ENCODE peak calls at places on chromosome 18, in four cellular contexts. L, T, Y and Z are unnamed samples.

GRCh38 chr18:24672165-24672950 is 211.9 kb downstream of the HRH4 start:
- DNase-seq in Y (no peak), L (no peak), T (no peak), Z (no peak)

GRCh38 chr18:39911716-39912115 is 2043.3 kb upstream of the PIK3C3 start:
- DNase-seq in Y (no peak), T (no peak), L (no peak), Z (no peak)

GRCh38 chr18:23529597-23529996 is 26.3 kb downstream of the RMC1 start:
- DNase-seq in Y (no peak), L (peak; percentile 33), T (no peak), Z (no peak)

GRCh38 chr18:21049306-21049705 is 62.3 kb downstream of the ROCK1 start:
- DNase-seq in T (no peak), Y (no peak), L (no peak), Z (no peak)

GRCh38 chr18:76252880-76253279 is 242.2 kb downstream of the ZNF516 start:
- DNase-seq in L (no peak), Y (no peak), T (no peak), Z (no peak)

GRCh38 chr18:34959211-34959829 is 81.9 kb upstream of the MAPRE2 start:
- DNase-seq in T (no peak), L (no peak), Y (no peak), Z (no peak)

GRCh38 chr18:13217466-13217961 is 1.0 kb upstream of the LDLRAD4 start:
- DNase-seq in T (no peak), L (no peak), Y (peak; percentile 46), Z (no peak)

GRCh38 chr18:67590571-67591141 is 74.1 kb upstream of the DSEL start:
- DNase-seq in Y (no peak), L (no peak), T (no peak), Z (no peak)

GRCh38 chr18:36711813-36712444 is 116.9 kb downstream of the TPGS2 start:
- DNase-seq in T (no peak), L (peak; percentile 2), Y (no peak), Z (no peak)

GRCh38 chr18:24735504-24736243 is 275.2 kb downstream of the HRH4 start:
- DNase-seq in Y (no peak), L (no peak), T (no peak), Z (no peak)

GRCh38 chr18:57122906-57123510 is 23.9 kb upstream of the BOD1L2 start:
- DNase-seq in T (no peak), Y (no peak), L (no peak), Z (no peak)

GRCh38 chr18:37742436-37742835 is 176.8 kb upstream of the CELF4 start:
- DNase-seq in Y (no peak), T (no peak), L (no peak), Z (no peak)

GRCh38 chr18:79523221-79523737 is 127.5 kb downstream of the NFATC1 start:
- DNase-seq in T (no peak), Y (no peak), L (no peak), Z (peak; percentile 6)

GRCh38 chr18:22174341-22175148 is 5.2 kb downstream of the GATA6 start:
- DNase-seq in L (no peak), Y (no peak), T (no peak), Z (no peak)

GRCh38 chr18:34661464-34662087 is 48.5 kb upstream of the DTNA start:
- DNase-seq in L (peak; percentile 41), Y (no peak), T (no peak), Z (no peak)

GRCh38 chr18:62713651-62714247 is 1.6 kb upstream of the PHLPP1 start:
- DNase-seq in T (no peak), Y (no peak), L (no peak), Z (no peak)

GRCh38 chr18:23828426-23828825 is 139.2 kb downstream of the LAMA3 start:
- DNase-seq in T (no peak), L (no peak), Y (no peak), Z (no peak)

GRCh38 chr18:23545247-23545789 is 41.0 kb downstream of the NPC1 start:
- DNase-seq in Y (no peak), L (no peak), T (no peak), Z (no peak)

GRCh38 chr18:55100817-55101457 is 141.7 kb upstream of the CCDC68 start:
- DNase-seq in Y (no peak), T (no peak), L (no peak), Z (no peak)

GRCh38 chr18:10377956-10378355 is 76.5 kb upstream of the APCDD1 start:
- DNase-seq in L (no peak), Y (no peak), T (no peak), Z (no peak)

GRCh38 chr18:21672868-21673267 is 31.7 kb downstream of the ABHD3 start:
- DNase-seq in Y (peak; percentile 5), L (peak; percentile 65), T (no peak), Z (no peak)

GRCh38 chr18:44819944-44820510 is 139.3 kb downstream of the SETBP1 start:
- DNase-seq in L (no peak), T (no peak), Y (no peak), Z (no peak)

GRCh38 chr18:73646772-73647171 is 500.9 kb downstream of the FBXO15 start:
- DNase-seq in Y (no peak), L (no peak), T (no peak), Z (no peak)

GRCh38 chr18:34153711-34154110 is 71.0 kb downstream of the NOL4 start:
- DNase-seq in L (peak; percentile 5), Y (no peak), T (peak; percentile 13), Z (no peak)

GRCh38 chr18:6022089-6022444 is 126.7 kb upstream of the TMEM200C start:
- DNase-seq in T (no peak), Y (no peak), L (no peak), Z (no peak)

GRCh38 chr18:5970032-5970431 is 74.7 kb upstream of the TMEM200C start:
- DNase-seq in L (no peak), T (no peak), Y (no peak), Z (no peak)

GRCh38 chr18:48809365-48809764 is 141.4 kb downstream of the SMAD7 start:
- DNase-seq in T (no peak), Y (no peak), L (no peak), Z (no peak)

GRCh38 chr18:73848656-73849055 is 299.0 kb downstream of the FBXO15 start:
- DNase-seq in L (no peak), Y (no peak), T (no peak), Z (no peak)

GRCh38 chr18:62131305-62131909 is 55.4 kb downstream of the PIGN start:
- DNase-seq in T (peak; percentile 7), Y (peak; percentile 39), L (peak; percentile 10), Z (no peak)

GRCh38 chr18:36424741-36425142 is 127.2 kb downstream of the FHOD3 start:
- DNase-seq in T (no peak), Y (no peak), L (no peak), Z (no peak)

GRCh38 chr18:52615943-52616342 is 275.9 kb downstream of the DCC start:
- DNase-seq in T (peak; percentile 9), Y (no peak), L (no peak), Z (no peak)

GRCh38 chr18:60966876-60967275 is 366.4 kb upstream of the CDH20 start:
- DNase-seq in T (no peak), Y (no peak), L (no peak), Z (no peak)

GRCh38 chr18:50819727-50820378 is at the start of gene MRO:
- DNase-seq in T (no peak), L (peak; percentile 41), Y (peak; percentile 75), Z (peak; percentile 70)
- TF ChIP-seq POLR2AphosphoS5 in T (no peak), L (no peak), Y (peak; percentile 76), Z (peak; percentile 56)

GRCh38 chr18:58178476-58178875 is 134.4 kb downstream of the NEDD4L start:
- DNase-seq in Y (no peak), T (no peak), L (no peak), Z (no peak)
- H3K36me3 ChIP-seq in Y (no peaks in the 10 kb centered on the region), T (no peaks in the 10 kb centered on the region), L (no peaks in the 10 kb centered on the region), Z (no peaks in the 10 kb centered on the region)

DNA sequence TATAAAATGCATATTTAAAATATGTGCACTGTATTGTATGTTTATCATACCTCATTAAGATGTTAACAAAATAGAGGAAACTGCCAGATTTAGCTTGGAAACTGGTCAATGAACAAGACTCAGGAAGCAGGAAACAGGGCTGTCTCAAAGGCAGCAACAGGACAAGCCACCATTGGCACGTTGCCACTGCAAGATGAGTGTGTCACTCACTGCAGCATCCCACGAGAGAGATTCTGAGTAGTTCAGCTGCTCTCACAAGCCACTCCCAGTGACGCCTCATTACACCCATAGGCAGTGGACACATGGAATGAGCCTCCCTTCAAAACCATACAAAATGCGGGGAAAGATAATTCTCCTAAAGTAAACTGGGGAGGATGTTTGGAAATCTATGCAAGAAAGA is 181.8 kb upstream of the DLGAP1 start:
- DNase-seq in Y (no peak), L (no peak), T (no peak), Z (no peak)
- TF ChIP-seq POLR2AphosphoS5 in Y (no peak), L (no peak), T (no peak), Z (no peak)

GRCh38 chr18:8795586-8795985 is 90.2 kb downstream of the MTCL1 start:
- DNase-seq in T (no peak), Y (no peak), L (no peak), Z (no peak)
- H3K36me3 ChIP-seq in T (no peaks in the 10 kb centered on the region), Y (no peaks in the 10 kb centered on the region), L (peaks cover 7% of the 10 kb centered on the region), Z (no peaks in the 10 kb centered on the region)

GRCh38 chr18:58534535-58535301 is 94.2 kb downstream of the ALPK2 start:
- DNase-seq in L (no peak), Y (no peak), T (no peak), Z (no peak)
- TF ChIP-seq POLR2AphosphoS5 in L (no peak), Y (no peak), T (peak; percentile 78), Z (no peak)

DNA sequence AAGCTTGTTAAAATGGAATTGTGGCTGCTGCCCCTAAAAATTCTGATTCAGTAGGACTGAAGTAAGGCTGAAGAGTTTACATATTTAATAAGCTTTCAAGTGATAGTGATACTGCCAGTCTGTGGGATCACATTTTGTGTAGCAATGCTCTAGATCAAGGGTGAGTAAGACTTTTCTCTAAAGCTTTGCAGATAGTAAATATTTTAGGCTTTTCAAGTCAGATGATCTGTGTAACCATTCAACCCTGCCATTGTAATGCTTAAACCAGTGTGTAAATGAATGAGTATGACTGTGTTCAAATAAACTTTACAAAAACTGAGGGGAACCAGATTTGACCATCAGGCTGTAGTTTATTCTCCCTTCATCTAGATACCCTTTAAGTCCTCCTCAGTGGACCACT is 92.7 kb downstream of the PIK3C3 start:
- DNase-seq in Y (no peak), L (no peak), T (no peak), Z (no peak)
- H3K36me3 ChIP-seq in Y (no peaks in the 10 kb centered on the region), L (no peaks in the 10 kb centered on the region), T (no peaks in the 10 kb centered on the region), Z (no peaks in the 10 kb centered on the region)

GRCh38 chr18:45923138-45923537 is 44.0 kb downstream of the EPG5 start:
- DNase-seq in Y (no peak), T (no peak), L (no peak), Z (no peak)

GRCh38 chr18:45916302-45916701 is 50.8 kb downstream of the EPG5 start:
- DNase-seq in T (no peak), Y (no peak), L (no peak), Z (no peak)

DNA sequence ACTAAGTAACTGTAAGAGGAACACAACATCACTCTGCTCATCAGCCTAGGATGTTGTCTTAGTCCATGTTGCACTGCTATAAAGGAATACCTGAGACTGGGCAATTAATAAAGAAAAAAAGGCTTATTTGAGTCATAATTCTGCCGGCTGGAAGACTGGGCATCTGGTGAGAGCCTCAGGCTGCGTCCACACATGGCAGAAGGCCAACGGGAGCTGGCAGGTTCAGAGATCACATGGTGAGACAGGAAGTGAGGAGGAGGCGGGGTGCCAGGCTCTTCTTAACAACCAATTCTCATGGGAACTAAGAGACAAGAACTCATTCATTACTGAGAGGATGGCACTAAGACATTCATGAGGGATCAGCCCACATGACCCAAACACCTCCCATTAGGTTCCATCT is 46.8 kb downstream of the EPG5 start:
- DNase-seq in T (no peak), L (no peak), Y (peak; percentile 81), Z (peak; percentile 82)
- TF ChIP-seq POLR2AphosphoS5 in T (no peak), L (no peak), Y (peak; percentile 72), Z (no peak)